ENCODE peak calls at places on chromosomes 12 and 14, in five cellular contexts. X is left lung, C is BE2C, L is lower leg skin, A is heart left ventricle. Q is an unnamed sample.

GRCh38 chr12:32609966-32610365 is 69.1 kb upstream of the DNM1L start:
- DNase-seq in X (no peak), C (no peak), L (no peak), A (no peak), Q (no peak)

GRCh38 chr12:94039914-94040313 is 108.5 kb upstream of the PLXNC1 start:
- DNase-seq in X (no peak), C (no peak), L (no peak), A (no peak), Q (no peak)

GRCh38 chr12:128402481-128402880 is 135.5 kb downstream of the TMEM132C start:
- DNase-seq in X (no peak), C (no peak), L (no peak), A (no peak), Q (no peak)

GRCh38 chr12:80352476-80352875 is 91.6 kb upstream of the PTPRQ start:
- DNase-seq in X (no peak), C (no peak), L (no peak), A (no peak), Q (peak)

GRCh38 chr14:63727231-63727735 is 582 bp downstream of the SGPP1 start:
- DNase-seq in X (peak), C (peak), L (no peak), A (peak), Q (peak)

GRCh38 chr14:50977863-50978520 is 33.7 kb upstream of the PYGL start:
- DNase-seq in X (no peak), C (no peak), L (no peak), A (no peak), Q (no peak)

GRCh38 chr12:107668743-107669142 is 16.9 kb upstream of the PWP1 start:
- DNase-seq in X (no peak), C (no peak), L (no peak), A (no peak), Q (no peak)

GRCh38 chr14:99191663-99192621 is 80.1 kb downstream of the BCL11B start:
- DNase-seq in X (peak), C (no peak), L (peak), A (peak), Q (peak)

GRCh38 chr12:14845350-14845750 is 2.0 kb upstream of the ART4 start:
- DNase-seq in X (no peak), C (peak), L (peak), A (peak), Q (peak)

GRCh38 chr14:95040723-95041476 is 116.4 kb downstream of the DICER1 start:
- DNase-seq in X (no peak), C (no peak), L (peak), A (no peak), Q (no peak)

GRCh38 chr14:76298896-76299295 is 77.0 kb upstream of the ESRRB start:
- DNase-seq in X (no peak), C (no peak), L (no peak), A (no peak), Q (no peak)

GRCh38 chr12:30457621-30458289 is 237.9 kb downstream of the IPO8 start:
- DNase-seq in X (no peak), C (no peak), L (no peak), A (no peak), Q (peak)

GRCh38 chr12:42278116-42278485 is 40.1 kb upstream of the YAF2 start:
- DNase-seq in X (no peak), C (no peak), L (no peak), A (no peak), Q (no peak)

GRCh38 chr14:94548131-94548998 is 12.9 kb upstream of the SERPINA4 start:
- DNase-seq in X (no peak), C (no peak), L (no peak), A (no peak), Q (no peak)

GRCh38 chr12:94208433-94208921 is 60.1 kb downstream of the PLXNC1 start:
- DNase-seq in X (no peak), C (no peak), L (no peak), A (no peak), Q (no peak)

DNA sequence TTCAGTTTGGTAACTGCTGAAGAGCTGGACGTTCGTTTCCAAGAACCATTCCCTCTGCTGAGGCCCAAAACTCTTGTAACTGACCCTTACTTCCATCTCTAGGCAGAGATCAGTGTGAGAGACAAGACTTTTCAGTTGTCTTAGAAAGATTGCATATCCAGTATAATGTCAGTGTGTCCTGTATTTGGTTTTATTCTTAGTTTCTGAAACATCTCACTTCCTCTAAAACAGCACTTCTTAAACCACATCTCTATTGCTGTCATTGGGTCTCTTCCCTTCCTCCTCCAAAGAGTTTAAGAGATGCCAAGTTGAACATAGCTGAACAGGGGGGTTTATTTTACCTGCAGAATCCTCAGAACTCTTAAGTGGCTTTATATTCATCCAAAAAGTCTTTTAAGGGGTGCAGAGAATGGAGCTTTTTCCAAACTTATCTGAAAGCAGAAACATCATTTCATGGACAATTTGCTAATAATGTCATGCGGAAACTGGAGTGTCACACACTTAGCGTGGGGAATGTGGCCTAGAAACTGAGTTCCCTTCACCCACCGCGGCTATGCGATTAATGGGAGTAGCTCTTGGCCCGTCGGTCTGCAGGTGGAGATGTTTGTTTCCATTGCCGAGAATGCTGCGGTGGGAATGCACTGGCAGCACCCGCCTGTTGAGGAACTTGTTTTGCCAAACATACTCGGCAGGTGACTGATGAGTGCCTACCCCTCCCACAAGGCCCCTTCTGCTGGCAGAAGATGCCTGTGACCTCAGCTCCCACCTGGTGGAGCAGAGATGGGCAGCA is 148.2 kb downstream of the ADGRD1 start:
- DNase-seq in X (peak), C (no peak), L (no peak), A (no peak), Q (no peak)
- TF ChIP-seq CTCF in X (no peak), C (no peak), L (no peak), A (no peak), Q (no peak)

DNA sequence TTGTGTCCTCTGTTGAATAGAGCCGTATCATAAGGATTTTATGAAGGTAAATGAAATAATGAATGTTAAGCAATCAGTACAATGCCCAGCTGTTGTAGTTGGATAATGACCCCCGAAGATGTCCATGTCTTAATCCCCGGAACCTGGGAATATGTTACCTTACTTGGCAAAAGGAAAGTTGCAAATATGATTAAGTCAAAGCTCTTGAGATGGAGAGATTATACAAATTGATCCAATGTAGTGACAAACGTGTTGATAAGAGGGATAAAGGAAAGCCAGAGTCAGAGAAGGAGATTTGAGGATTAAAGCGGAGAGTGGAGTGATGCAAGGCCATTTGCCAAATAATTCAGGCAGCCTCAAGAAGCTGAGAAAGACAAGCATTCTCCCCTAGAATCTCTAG is 19.2 kb upstream of the MGAT4C start:
- DNase-seq in X (no peak), C (no peak), L (no peak), A (no peak), Q (no peak)
- TF ChIP-seq CTCF in X (no peak), C (no peak), L (no peak), A (no peak), Q (no peak)

DNA sequence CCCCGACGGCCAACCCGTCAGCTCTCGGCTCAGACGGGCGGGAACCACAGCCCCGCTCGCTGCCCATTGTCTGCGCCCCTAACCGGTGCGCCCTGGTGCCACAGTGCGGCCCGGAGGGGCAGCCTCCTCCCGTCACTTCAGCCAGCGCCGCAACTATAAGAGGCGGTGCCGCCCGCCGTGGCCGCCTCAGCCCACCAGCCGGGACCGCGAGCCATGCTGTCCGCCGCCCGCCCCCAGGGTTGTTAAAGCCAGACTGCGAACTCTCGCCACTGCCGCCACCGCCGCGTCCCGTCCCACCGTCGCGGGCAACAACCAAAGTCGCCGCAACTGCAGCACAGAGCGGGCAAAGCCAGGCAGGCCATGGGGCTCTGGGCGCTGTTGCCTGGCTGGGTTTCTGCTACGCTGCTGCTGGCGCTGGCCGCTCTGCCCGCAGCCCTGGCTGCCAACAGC is at the start of gene WNT1:
- DNase-seq in X (no peak), C (peak), L (no peak), A (no peak), Q (no peak)
- TF ChIP-seq CTCF in X (peak), C (no peak), L (no peak), A (peak), Q (no peak)

GRCh38 chr12:50157259-50157658 is 9.9 kb downstream of the CERS5 start:
- DNase-seq in X (no peak), C (no peak), L (no peak), A (no peak), Q (no peak)
- TF ChIP-seq CTCF in X (no peak), C (no peak), L (no peak), A (no peak), Q (no peak)

GRCh38 chr12:46268617-46269428 is at the start of gene SLC38A1:
- DNase-seq in X (peak), C (peak), L (peak), A (peak), Q (peak)
- TF ChIP-seq CTCF in X (no peak), C (no peak), L (no peak), A (no peak), Q (no peak)

GRCh38 chr14:69056389-69056788 is 77.3 kb upstream of the ACTN1 start:
- DNase-seq in X (no peak), C (peak), L (no peak), A (no peak), Q (no peak)
- TF ChIP-seq CTCF in X (no peak), C (peak), L (no peak), A (no peak), Q (no peak)

GRCh38 chr14:77707355-77707723 is 484 bp downstream of the ALKBH1 start:
- DNase-seq in X (no peak), C (peak), L (peak), A (peak), Q (peak)
- TF ChIP-seq CTCF in X (no peak), C (peak), L (no peak), A (no peak), Q (peak)

GRCh38 chr14:29222671-29223268 is 456.2 kb downstream of the FOXG1 start:
- DNase-seq in X (no peak), C (no peak), L (no peak), A (no peak), Q (peak)
- TF ChIP-seq CTCF in X (peak), C (peak), L (no peak), A (no peak), Q (peak)

DNA sequence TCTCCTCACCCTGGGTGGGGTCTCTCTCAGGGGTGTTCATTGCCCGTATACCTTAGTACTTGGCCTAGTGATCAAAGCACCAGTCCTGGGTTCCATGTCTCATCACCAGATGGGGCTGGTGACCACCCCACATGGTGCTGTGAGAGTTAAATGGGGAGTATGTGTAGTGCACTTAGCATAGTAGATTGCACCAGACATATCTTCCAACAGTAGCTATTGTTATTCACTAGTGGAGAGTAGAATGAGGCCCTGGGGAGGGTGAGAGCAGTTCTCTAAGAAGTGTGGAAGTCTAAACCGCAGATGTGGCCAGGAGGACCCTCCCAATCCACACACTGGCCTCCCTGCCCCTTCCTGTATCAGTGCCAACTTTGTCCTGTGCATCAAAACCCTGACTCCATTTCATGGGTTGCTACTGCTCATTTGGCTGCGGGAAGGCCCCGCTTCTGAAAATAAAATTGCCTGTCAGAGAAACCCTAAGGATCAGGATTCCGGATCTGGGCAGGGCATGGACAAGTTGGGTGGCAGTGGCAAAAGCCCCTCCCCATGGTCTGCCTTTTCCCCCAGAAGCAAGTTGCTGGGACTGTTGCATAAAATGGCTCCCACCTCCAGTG is 4.4 kb downstream of the CD9 start:
- DNase-seq in X (no peak), C (no peak), L (no peak), A (no peak), Q (peak)
- TF ChIP-seq CTCF in X (no peak), C (peak), L (no peak), A (no peak), Q (no peak)

GRCh38 chr12:70366581-70367267 is 634 bp downstream of the KCNMB4 start:
- DNase-seq in X (peak), C (peak), L (peak), A (peak), Q (peak)
- TF ChIP-seq CTCF in X (no peak), C (no peak), L (no peak), A (no peak), Q (no peak)